ENCODE peak calls at places on chromosomes 11 and 22, in four cellular contexts. D is K562, C is H1, S is HepG2. L is an unnamed sample.

GRCh38 chr22:39493759-39494158 is 8.3 kb upstream of the MIEF1 start:
- DNase-seq in D (no peak), C (no peak), S (no peak), L (no peak)

GRCh38 chr11:46125284-46125683 is 4.0 kb upstream of the PHF21A start:
- DNase-seq in D (no peak), C (no peak), S (no peak), L (no peak)

GRCh38 chr11:97355230-97355629 is 965.4 kb downstream of the JRKL start:
- DNase-seq in D (no peak), C (no peak), S (no peak), L (no peak)

GRCh38 chr11:66280428-66280827 is 2.5 kb downstream of the CNIH2 start:
- DNase-seq in D (no peak), C (no peak), S (no peak), L (no peak)

GRCh38 chr11:60971520-60971919 is at the start of gene CD6:
- DNase-seq in D (no peak), C (no peak), S (no peak), L (no peak)

GRCh38 chr11:14518820-14519219 is 1.4 kb downstream of the PSMA1 start:
- DNase-seq in D (no peak), C (no peak), S (no peak), L (no peak)

GRCh38 chr11:14894657-14895598 is 2.9 kb upstream of the CYP2R1 start:
- DNase-seq in D (peak; percentile 71), C (no peak), S (no peak), L (no peak)

GRCh38 chr11:42524534-42525227 is 787.1 kb upstream of the API5 start:
- DNase-seq in D (peak; percentile 39), C (peak; percentile 59), S (peak; percentile 41), L (no peak)

GRCh38 chr11:36512016-36512415 is 1.9 kb upstream of the TRAF6 start:
- DNase-seq in D (no peak), C (no peak), S (peak; percentile 58), L (no peak)

GRCh38 chr11:12179019-12179418 is 68.6 kb downstream of the MICAL2 start:
- DNase-seq in D (no peak), C (no peak), S (no peak), L (no peak)

GRCh38 chr22:41801147-41801819 is 804 bp downstream of the CCDC134 start:
- DNase-seq in D (no peak), C (no peak), S (no peak), L (no peak)

GRCh38 chr11:95248666-95249467 is 17.9 kb upstream of the SESN3 start:
- DNase-seq in D (no peak), C (no peak), S (no peak), L (no peak)

GRCh38 chr22:50173221-50173982 is 2.9 kb downstream of the PANX2 start:
- DNase-seq in D (no peak), C (no peak), S (no peak), L (no peak)

GRCh38 chr22:38484244-38484643 is 16.3 kb downstream of the KDELR3 start:
- DNase-seq in D (no peak), C (no peak), S (no peak), L (no peak)

DNA sequence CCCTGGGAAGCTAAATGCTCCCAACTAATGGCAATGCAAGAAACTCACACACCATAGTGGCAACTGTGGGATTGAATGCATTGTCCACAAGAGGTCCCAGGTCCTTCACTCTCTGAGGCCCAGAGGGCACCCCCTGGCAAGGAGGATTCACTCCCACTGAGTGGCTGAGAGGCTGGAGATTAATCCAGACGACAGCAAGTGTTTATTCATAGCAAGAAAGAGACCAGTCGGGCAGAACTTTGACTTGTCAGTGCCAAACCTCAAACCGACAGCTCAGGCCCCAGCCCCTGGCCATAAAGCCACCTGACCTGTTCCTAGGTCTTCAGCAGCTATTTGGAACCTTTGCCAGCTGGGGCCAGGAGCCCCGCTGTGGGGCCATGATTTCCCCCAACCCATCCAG is 54.5 kb upstream of the MPEG1 start:
- DNase-seq in D (no peak), C (no peak), S (no peak), L (no peak)
- H3K4me2 ChIP-seq in D (no peak overlapping the region), C (no peak overlapping the region), S (no peak overlapping the region), L (no peak overlapping the region)

GRCh38 chr22:27057717-27058116 is 400.3 kb downstream of the MIAT start:
- DNase-seq in D (no peak), C (no peak), S (no peak), L (no peak)
- TF ChIP-seq PHF8 in D (no peak), C (no peak), S (no peak), L (no peak)

DNA sequence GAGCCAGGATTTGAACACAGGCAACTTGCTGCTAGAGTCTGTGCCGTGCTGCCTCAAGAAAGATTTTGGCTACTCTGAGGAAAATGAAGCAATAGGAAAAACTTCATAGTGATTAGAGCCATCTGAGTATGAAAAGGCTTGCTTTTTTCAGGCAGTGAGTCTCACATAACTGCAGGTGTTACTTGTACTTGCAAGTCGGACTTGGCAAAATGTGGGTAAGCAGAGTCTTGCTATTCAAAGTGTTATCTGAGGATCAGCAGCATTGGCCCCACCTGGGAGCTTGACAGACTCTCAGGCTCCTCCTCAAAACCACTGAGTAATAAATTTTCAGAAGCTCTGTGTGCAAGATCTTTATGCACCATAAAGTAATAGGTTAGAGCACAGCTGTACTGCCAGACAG is 18.1 kb downstream of the RNF141 start:
- DNase-seq in D (no peak), C (no peak), S (no peak), L (no peak)
- H3K4me2 ChIP-seq in D (no peak overlapping the region), C (no peak overlapping the region), S (no peak overlapping the region), L (no peak overlapping the region)

DNA sequence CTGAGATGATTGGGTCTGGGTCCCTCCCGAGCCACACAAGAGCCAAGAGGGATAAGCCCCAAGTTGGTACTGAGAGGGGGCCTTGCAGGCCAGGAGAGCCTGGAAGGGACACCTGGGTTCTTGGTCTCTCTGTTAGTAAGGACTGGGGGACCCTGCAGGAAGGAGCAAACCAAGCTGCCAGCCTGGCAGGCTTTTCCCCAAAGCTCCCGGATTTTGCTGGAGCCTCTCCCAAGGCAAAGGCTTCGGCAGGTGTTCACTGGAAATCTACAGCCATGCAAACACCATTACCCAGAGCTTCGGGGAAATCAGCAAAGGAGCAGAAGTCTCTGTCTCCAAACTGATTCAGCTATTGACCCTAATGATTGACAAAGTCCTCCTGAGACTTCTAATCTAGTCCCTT is 527.9 kb downstream of the BUD13 start:
- DNase-seq in D (no peak), C (no peak), S (no peak), L (no peak)
- TF ChIP-seq PHF8 in D (no peak), C (no peak), S (no peak), L (no peak)

GRCh38 chr11:44143987-44144909 is 48.8 kb downstream of the EXT2 start:
- DNase-seq in D (peak; percentile 15), C (no peak), S (no peak), L (no peak)
- H3K4me2 ChIP-seq in D (no peak overlapping the region), C (no peak overlapping the region), S (no peak overlapping the region), L (peak overlapping the region; percentile 9)

L was measured in A549.